ENCODE peak calls at places on chromosome 5, in four cellular contexts. N is HCEC 1CT, Z is NCI-H1436, A is H4. L is an unnamed sample.

GRCh38 chr5:143870871-143871632 is 59.1 kb downstream of the HMHB1 start:
- DNase-seq in N (no peak), Z (no peak), A (no peak), L (no peak)

GRCh38 chr5:119153629-119154028 is 82.7 kb downstream of the DMXL1 start:
- DNase-seq in N (no peak), Z (no peak), A (no peak), L (no peak)

GRCh38 chr5:171599396-171599795 is 179.9 kb downstream of the FGF18 start:
- DNase-seq in N (no peak), Z (no peak), A (no peak), L (no peak)

GRCh38 chr5:103369125-103370120 is 110.9 kb downstream of the MACIR start:
- DNase-seq in N (no peak), Z (no peak), A (no peak), L (no peak)

GRCh38 chr5:167982-168660 is 23.2 kb upstream of the LRRC14B start:
- DNase-seq in N (peak), Z (no peak), A (peak), L (peak)

GRCh38 chr5:77640577-77641396 is 2.3 kb upstream of the OTP start:
- DNase-seq in N (no peak), Z (no peak), A (no peak), L (no peak)

GRCh38 chr5:160479926-160480325 is 58.3 kb downstream of the PTTG1 start:
- DNase-seq in N (peak), Z (no peak), A (peak), L (peak)

GRCh38 chr5:3119435-3119834 is 368.0 kb upstream of the IRX2 start:
- DNase-seq in N (no peak), Z (no peak), A (no peak), L (no peak)

GRCh38 chr5:39780341-39780740 is 355.6 kb upstream of the DAB2 start:
- DNase-seq in N (peak), Z (no peak), A (no peak), L (peak)

GRCh38 chr5:66363097-66363496 is 219.0 kb downstream of the SREK1 start:
- DNase-seq in N (no peak), Z (no peak), A (no peak), L (no peak)

GRCh38 chr5:144187699-144188294 is 17.1 kb downstream of the KCTD16 start:
- DNase-seq in N (peak), Z (no peak), A (peak), L (peak)

GRCh38 chr5:132819468-132819867 is 6.4 kb downstream of the SOWAHA start:
- DNase-seq in N (no peak), Z (no peak), A (no peak), L (no peak)

GRCh38 chr5:177520271-177520670 is 3.5 kb upstream of the DDX41 start:
- DNase-seq in N (no peak), Z (no peak), A (no peak), L (no peak)

GRCh38 chr5:73631500-73631899 is 5.5 kb downstream of the ARHGEF28 start:
- DNase-seq in N (peak), Z (no peak), A (no peak), L (no peak)

GRCh38 chr5:180618830-180619562 is 27.7 kb upstream of the SCGB3A1 start:
- DNase-seq in N (no peak), Z (no peak), A (no peak), L (peak)

GRCh38 chr5:159912033-159912800 is 4.1 kb upstream of the ADRA1B start:
- DNase-seq in N (peak), Z (no peak), A (no peak), L (peak)

GRCh38 chr5:31692561-31693221 is 53.8 kb downstream of the PDZD2 start:
- DNase-seq in N (no peak), Z (no peak), A (no peak), L (no peak)

GRCh38 chr5:111859031-111859430 is 102.0 kb upstream of the NREP start:
- DNase-seq in N (no peak), Z (no peak), A (no peak), L (peak)

GRCh38 chr5:87803352-87803751 is 390.6 kb upstream of the CCNH start:
- DNase-seq in N (no peak), Z (no peak), A (no peak), L (no peak)

GRCh38 chr5:6443326-6443725 is 5.3 kb upstream of the UBE2QL1 start:
- DNase-seq in N (no peak), Z (no peak), A (no peak), L (no peak)

GRCh38 chr5:65801332-65801731 is 79.3 kb downstream of the NLN start:
- DNase-seq in N (peak), Z (no peak), A (no peak), L (peak)

GRCh38 chr5:149749481-149750365 is 19.6 kb downstream of the PPARGC1B start:
- DNase-seq in N (peak), Z (no peak), A (no peak), L (peak)

GRCh38 chr5:157331807-157332206 is 65.9 kb downstream of the CYFIP2 start:
- DNase-seq in N (no peak), Z (no peak), A (no peak), L (no peak)

GRCh38 chr5:173670791-173671120 is 54.3 kb upstream of the BOD1 start:
- DNase-seq in N (no peak), Z (no peak), A (no peak), L (no peak)

GRCh38 chr5:115069087-115069968 is 100.4 kb downstream of the TRIM36 start:
- DNase-seq in N (peak), Z (peak), A (peak), L (peak)

GRCh38 chr5:50962934-50963646 is 296.7 kb downstream of the PARP8 start:
- DNase-seq in N (peak), Z (peak), A (peak), L (peak)

GRCh38 chr5:160605266-160605665 is 183.6 kb downstream of the PTTG1 start:
- DNase-seq in N (no peak), Z (no peak), A (no peak), L (no peak)

GRCh38 chr5:151773979-151774378 is 2.2 kb downstream of the G3BP1 start:
- DNase-seq in N (no peak), Z (no peak), A (no peak), L (peak)